ENCODE peak calls at places on chromosome 17, in ten cellular contexts. B, S, T, E, M, F, L, V, X and I are unnamed samples.

GRCh38 chr17:10352866-10353265 is 19.9 kb downstream of the MYH13 start:
- DNase-seq in B (no peak), S (no peak), T (no peak), E (no peak), M (no peak), F (no peak), L (no peak), V (no peak), X (no peak), I (no peak)

GRCh38 chr17:8630227-8630801 is at the start of gene MYH10:
- DNase-seq in B (no peak), S (peak; percentile 10), T (peak; percentile 38), E (no peak), M (no peak), F (no peak), L (peak; percentile 50), V (no peak), X (peak; percentile 30), I (no peak)

GRCh38 chr17:37273419-37274051 is 102.2 kb upstream of the C17orf78 start:
- DNase-seq in B (no peak), S (no peak), T (peak; percentile 75), E (no peak), M (no peak), F (peak; percentile 99), L (no peak), V (peak; percentile 62), X (no peak), I (peak; percentile 32)

GRCh38 chr17:5527647-5528250 is 41.4 kb downstream of the MIS12 start:
- DNase-seq in B (no peak), S (no peak), T (no peak), E (no peak), M (no peak), F (no peak), L (no peak), V (no peak), X (no peak), I (no peak)

GRCh38 chr17:67836205-67836987 is 11.1 kb downstream of the BPTF start:
- DNase-seq in B (no peak), S (no peak), T (no peak), E (no peak), M (no peak), F (peak; percentile 30), L (no peak), V (no peak), X (no peak), I (no peak)

GRCh38 chr17:3826191-3826590 is 19.9 kb downstream of the NCBP3 start:
- DNase-seq in B (no peak), S (no peak), T (no peak), E (no peak), M (no peak), F (no peak), L (no peak), V (no peak), X (no peak), I (no peak)

GRCh38 chr17:45768000-45768399 is 16.1 kb upstream of the CRHR1 start:
- DNase-seq in B (no peak), S (no peak), T (no peak), E (no peak), M (peak; percentile 51), F (no peak), L (no peak), V (peak; percentile 79), X (no peak), I (no peak)

GRCh38 chr17:8487130-8487645 is 51.5 kb downstream of the NDEL1 start:
- DNase-seq in B (no peak), S (no peak), T (no peak), E (no peak), M (no peak), F (no peak), L (no peak), V (no peak), X (no peak), I (no peak)

GRCh38 chr17:59311051-59311468 is 20.4 kb upstream of the YPEL2 start:
- DNase-seq in B (peak; percentile 43), S (peak; percentile 72), T (peak; percentile 76), E (no peak), M (peak; percentile 18), F (peak; percentile 62), L (peak; percentile 61), V (peak; percentile 77), X (no peak), I (peak; percentile 38)

GRCh38 chr17:5354886-5355415 is 64.5 kb downstream of the NUP88 start:
- DNase-seq in B (no peak), S (no peak), T (no peak), E (no peak), M (no peak), F (no peak), L (no peak), V (no peak), X (no peak), I (no peak)

GRCh38 chr17:35244345-35245195 is 1.7 kb downstream of the SLFN5 start:
- DNase-seq in B (peak; percentile 66), S (peak; percentile 86), T (peak; percentile 59), E (peak; percentile 70), M (peak; percentile 22), F (peak; percentile 86), L (peak; percentile 85), V (peak; percentile 16), X (peak; percentile 85), I (no peak)

GRCh38 chr17:50101346-50102163 is 6.4 kb downstream of the PDK2 start:
- DNase-seq in B (peak; percentile 73), S (no peak), T (peak; percentile 75), E (peak; percentile 49), M (no peak), F (peak; percentile 67), L (no peak), V (peak; percentile 73), X (peak; percentile 66), I (no peak)

GRCh38 chr17:4180791-4181190 is 37.8 kb downstream of the CYB5D2 start:
- DNase-seq in B (no peak), S (no peak), T (no peak), E (no peak), M (no peak), F (no peak), L (no peak), V (peak; percentile 90), X (peak; percentile 72), I (no peak)

GRCh38 chr17:75864448-75864871 is 9.3 kb upstream of the WBP2 start:
- DNase-seq in B (peak; percentile 53), S (peak; percentile 95), T (peak; percentile 81), E (peak; percentile 65), M (no peak), F (peak; percentile 98), L (no peak), V (no peak), X (peak; percentile 83), I (peak; percentile 5)

GRCh38 chr17:46770818-46771600 is 47.5 kb downstream of the WNT3 start:
- DNase-seq in B (peak; percentile 42), S (no peak), T (peak; percentile 83), E (peak; percentile 50), M (peak; percentile 52), F (peak; percentile 51), L (peak; percentile 56), V (peak; percentile 72), X (peak; percentile 50), I (peak; percentile 61)
- TF ChIP-seq CTCF in B (no peak), S (no peak), T (peak; percentile 8), E (peak; percentile 44), M (no peak), F (peak; percentile 20), L (no peak), V (no peak), X (no peak), I (peak; percentile 9)

GRCh38 chr17:74078363-74078762 is 125.1 kb upstream of the RPL38 start:
- DNase-seq in B (no peak), S (no peak), T (no peak), E (no peak), M (no peak), F (no peak), L (no peak), V (no peak), X (no peak), I (no peak)

GRCh38 chr17:74080936-74081335 is 122.5 kb upstream of the RPL38 start:
- DNase-seq in B (no peak), S (no peak), T (no peak), E (no peak), M (no peak), F (no peak), L (no peak), V (no peak), X (no peak), I (no peak)

GRCh38 chr17:74072340-74072739 is 131.1 kb upstream of the RPL38 start:
- DNase-seq in B (no peak), S (no peak), T (no peak), E (no peak), M (no peak), F (no peak), L (no peak), V (no peak), X (no peak), I (no peak)

GRCh38 chr17:74077231-74077630 is 126.2 kb upstream of the RPL38 start:
- DNase-seq in B (no peak), S (no peak), T (no peak), E (no peak), M (no peak), F (no peak), L (no peak), V (no peak), X (no peak), I (no peak)

GRCh38 chr17:74076446-74076845 is 127.0 kb upstream of the RPL38 start:
- DNase-seq in B (no peak), S (no peak), T (no peak), E (no peak), M (no peak), F (no peak), L (no peak), V (no peak), X (no peak), I (no peak)
- TF ChIP-seq CTCF in B (no peak), S (no peak), T (no peak), E (no peak), M (no peak), F (no peak), L (no peak), V (no peak), X (no peak), I (no peak)

GRCh38 chr17:78840780-78841611 is at the start of gene USP36:
- DNase-seq in B (peak; percentile 100), S (peak; percentile 100), T (peak; percentile 100), E (peak; percentile 100), M (peak; percentile 99), F (peak; percentile 100), L (peak; percentile 100), V (peak; percentile 100), X (peak; percentile 99), I (peak; percentile 91)
- TF ChIP-seq CTCF in B (peak; percentile 39), S (no peak), T (no peak), E (peak; percentile 14), M (no peak), F (no peak), L (no peak), V (no peak), X (no peak), I (no peak)

DNA sequence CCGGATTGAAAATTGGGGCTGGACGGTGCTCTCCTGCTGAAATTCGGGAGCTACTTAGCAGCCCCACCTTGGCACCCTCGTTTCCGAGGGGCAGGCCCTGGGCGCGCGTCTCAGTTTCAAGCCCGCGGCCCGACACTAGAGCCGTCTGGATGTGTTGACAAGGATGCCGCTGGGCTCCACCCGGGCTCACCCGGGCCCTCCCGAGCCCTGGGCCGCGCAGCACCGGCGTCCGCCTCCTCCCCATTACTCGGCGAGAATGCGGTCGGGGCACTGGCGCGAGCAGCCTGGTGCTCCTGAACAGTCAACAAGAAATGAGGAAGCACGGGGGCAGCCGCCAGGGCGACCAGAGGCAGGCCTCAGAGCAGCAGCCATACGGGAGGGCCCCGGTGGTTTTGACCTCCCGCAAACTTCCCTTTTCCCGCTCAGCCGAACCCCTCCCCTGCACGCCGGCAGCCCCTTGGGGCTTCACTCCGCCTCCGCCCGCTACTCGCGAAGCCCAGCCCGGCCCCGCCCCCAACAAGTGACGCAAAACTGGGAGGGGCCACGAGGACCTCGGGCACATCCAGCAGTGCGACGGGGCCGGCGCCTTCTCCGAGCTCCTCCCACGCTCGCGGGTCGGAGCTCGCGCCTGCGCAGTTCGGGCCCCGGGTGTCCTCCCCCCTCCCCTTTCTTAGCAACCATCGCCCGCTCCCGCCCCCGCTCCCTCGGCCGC is 447 bp upstream of the SEC14L1 start:
- DNase-seq in B (peak; percentile 100), S (peak; percentile 99), T (peak; percentile 100), E (peak; percentile 100), M (peak; percentile 100), F (peak; percentile 99), L (peak; percentile 100), V (peak; percentile 99), X (peak; percentile 99), I (peak; percentile 74)
- TF ChIP-seq CTCF in B (peak; percentile 7), S (no peak), T (no peak), E (peak; percentile 13), M (no peak), F (no peak), L (no peak), V (no peak), X (no peak), I (no peak)